ENCODE peak calls at places on chromosome 20, in ten cellular contexts. Z is fibroblast of lung; C is fibroblast of mammary gland; V is activated naive CD4-positive, alpha-beta T cell; D is caudate nucleus; X is WERI-Rb-1; G is neural progenitor cell; A is CD14-positive monocyte; H is CD4-positive, alpha-beta memory T cell; L is T-helper 9 cell. P is an unnamed sample.

GRCh38 chr20:39670987-39671386 is 708.8 kb downstream of the DHX35 start:
- DNase-seq in H (no peak), Z (no peak), V (no peak), D (no peak), A (no peak), G (no peak), L (no peak), C (no peak), X (no peak), P (no peak)

GRCh38 chr20:49951160-49951559 is 15.0 kb downstream of the RNF114 start:
- DNase-seq in L (no peak), G (no peak), X (no peak), C (peak), V (no peak), A (no peak), Z (peak), H (no peak), D (no peak), P (no peak)

GRCh38 chr20:44450938-44451450 is 24.7 kb upstream of the TTPAL start:
- DNase-seq in X (no peak), L (no peak), V (no peak), H (no peak), G (no peak), D (no peak), Z (no peak), C (no peak), A (no peak), P (no peak)

GRCh38 chr20:31716818-31717477 is 5.7 kb downstream of the BCL2L1 start:
- DNase-seq in C (no peak), A (no peak), G (no peak), H (no peak), D (no peak), X (peak), L (no peak), V (no peak), Z (no peak), P (no peak)

GRCh38 chr20:57399587-57400261 is 8.5 kb downstream of the RBM38 start:
- DNase-seq in D (no peak), G (no peak), Z (peak), L (no peak), A (no peak), X (no peak), V (no peak), C (no peak), H (peak), P (no peak)

GRCh38 chr20:56422824-56423189 is 10.7 kb downstream of the CASS4 start:
- DNase-seq in C (no peak), V (no peak), D (no peak), H (no peak), L (no peak), G (no peak), Z (no peak), X (no peak), A (no peak), P (no peak)

GRCh38 chr20:47810686-47811347 is 25.5 kb upstream of the SULF2 start:
- DNase-seq in D (no peak), A (no peak), C (no peak), G (no peak), V (no peak), X (peak), H (no peak), Z (no peak), L (no peak), P (no peak)

GRCh38 chr20:47544240-47544639 is 42.6 kb downstream of the NCOA3 start:
- DNase-seq in Z (peak), G (no peak), D (no peak), V (no peak), A (no peak), L (no peak), X (no peak), H (no peak), C (peak), P (no peak)

GRCh38 chr20:12177657-12178293 is 260.1 kb downstream of the BTBD3 start:
- DNase-seq in Z (no peak), D (no peak), V (no peak), A (no peak), G (no peak), H (no peak), L (no peak), C (peak), X (no peak), P (no peak)

GRCh38 chr20:63628246-63628975 is 1.5 kb upstream of the GMEB2 start:
- DNase-seq in C (peak), H (no peak), A (peak), D (no peak), G (no peak), X (peak), V (peak), L (no peak), Z (peak), P (peak)

GRCh38 chr20:650954-651353 is 2.0 kb downstream of the SRXN1 start:
- DNase-seq in C (peak), D (no peak), Z (no peak), G (no peak), V (no peak), A (no peak), X (no peak), H (no peak), L (no peak), P (no peak)

GRCh38 chr20:18989736-18990474 is 176.3 kb downstream of the SCP2D1 start:
- DNase-seq in H (no peak), C (no peak), X (no peak), Z (no peak), G (no peak), A (no peak), V (no peak), L (no peak), D (no peak), P (no peak)

GRCh38 chr20:37439223-37439933 is 81.7 kb upstream of the NNAT start:
- DNase-seq in V (no peak), D (no peak), X (no peak), L (no peak), H (no peak), C (no peak), A (no peak), Z (no peak), G (no peak), P (no peak)

GRCh38 chr20:58840816-58841538 is 9.7 kb downstream of the GNAS-AS1 start:
- DNase-seq in H (no peak), D (no peak), X (no peak), V (no peak), Z (no peak), L (no peak), C (no peak), A (no peak), G (peak), P (no peak)

GRCh38 chr20:20360464-20360863 is 7.4 kb upstream of the INSM1 start:
- DNase-seq in V (no peak), A (no peak), L (no peak), X (peak), D (no peak), H (no peak), C (peak), Z (peak), G (peak), P (no peak)

GRCh38 chr20:50992733-50993457 is 30.0 kb downstream of the KCNG1 start:
- DNase-seq in C (peak), A (no peak), G (peak), V (no peak), Z (peak), D (no peak), H (peak), L (no peak), X (peak), P (peak)

GRCh38 chr20:7851031-7851490 is 89.2 kb downstream of the HAO1 start:
- DNase-seq in G (no peak), Z (peak), A (no peak), C (peak), V (no peak), X (no peak), L (no peak), H (no peak), D (no peak), P (no peak)

GRCh38 chr20:38114353-38114791 is 50.7 kb downstream of the TGM2 start:
- DNase-seq in C (peak), H (no peak), D (no peak), Z (peak), V (no peak), L (no peak), G (no peak), X (no peak), A (no peak), P (no peak)

GRCh38 chr20:44598413-44599290 is 16.3 kb downstream of the PKIG start:
- DNase-seq in L (no peak), H (no peak), Z (no peak), G (peak), X (no peak), C (no peak), A (no peak), V (no peak), D (no peak), P (no peak)

GRCh38 chr20:62496525-62497218 is 20.9 kb upstream of the GATA5 start:
- DNase-seq in G (peak), C (no peak), A (no peak), D (no peak), Z (no peak), V (no peak), L (peak), X (peak), H (no peak), P (no peak)

GRCh38 chr20:63709149-63709527 is 1.3 kb downstream of the ZGPAT start:
- DNase-seq in X (no peak), G (no peak), C (no peak), A (no peak), H (peak), V (no peak), D (no peak), L (no peak), Z (no peak), P (no peak)

GRCh38 chr20:34922654-34923381 is 32.8 kb downstream of the GSS start:
- DNase-seq in C (peak), D (no peak), Z (peak), H (no peak), G (no peak), L (no peak), V (no peak), X (no peak), A (no peak), P (no peak)

GRCh38 chr20:208937-209566 is 18.0 kb upstream of the DEFB129 start:
- DNase-seq in V (no peak), A (no peak), G (peak), H (no peak), C (peak), D (no peak), Z (peak), X (no peak), L (no peak), P (no peak)

GRCh38 chr20:33947709-33948295 is 45.9 kb upstream of the RALY start:
- DNase-seq in G (peak), X (peak), A (no peak), D (no peak), H (peak), L (peak), Z (peak), C (peak), V (no peak), P (no peak)

GRCh38 chr20:829531-829930 is 4.0 kb upstream of the FAM110A start:
- DNase-seq in X (no peak), C (no peak), D (no peak), G (no peak), V (no peak), H (no peak), L (no peak), A (peak), Z (peak), P (no peak)

GRCh38 chr20:61657719-61658377 is 405.8 kb downstream of the CDH4 start:
- DNase-seq in L (no peak), A (no peak), Z (no peak), H (no peak), X (no peak), G (no peak), D (no peak), V (no peak), C (no peak), P (no peak)

GRCh38 chr20:41138527-41139226 is 1.3 kb downstream of the PLCG1 start:
- DNase-seq in V (no peak), Z (no peak), A (no peak), G (peak), H (peak), X (no peak), D (no peak), L (no peak), C (no peak), P (peak)

GRCh38 chr20:60138263-60139127 is 180.3 kb downstream of the CDH26 start:
- DNase-seq in A (no peak), G (no peak), D (no peak), C (no peak), V (no peak), Z (peak), L (peak), H (no peak), X (no peak), P (no peak)

GRCh38 chr20:60512436-60512835 is 554.2 kb downstream of the CDH26 start:
- DNase-seq in A (no peak), C (peak), G (no peak), Z (peak), L (no peak), V (no peak), H (no peak), X (no peak), D (no peak), P (no peak)

GRCh38 chr20:46805836-46806235 is 88.8 kb upstream of the EYA2 start:
- DNase-seq in D (no peak), L (no peak), Z (no peak), G (no peak), X (no peak), C (no peak), A (no peak), H (no peak), V (no peak), P (no peak)

GRCh38 chr20:24998631-24999445 is 6.3 kb upstream of the APMAP start:
- DNase-seq in G (no peak), L (no peak), C (peak), D (no peak), X (no peak), V (no peak), Z (no peak), A (peak), H (no peak), P (no peak)

GRCh38 chr20:37071481-37071911 is 24.3 kb downstream of the RBL1 start:
- DNase-seq in D (no peak), L (no peak), G (no peak), C (peak), A (no peak), V (no peak), X (no peak), H (peak), Z (peak), P (no peak)

GRCh38 chr20:50303573-50304500 is 113.2 kb downstream of the CEBPB start:
- DNase-seq in L (no peak), Z (peak), C (peak), X (no peak), G (no peak), H (no peak), A (no peak), V (no peak), D (no peak), P (no peak)

GRCh38 chr20:42346771-42347170 is 728.6 kb upstream of the CHD6 start:
- DNase-seq in C (no peak), V (no peak), G (no peak), X (no peak), Z (no peak), H (no peak), L (no peak), A (no peak), D (no peak), P (no peak)